ENCODE peak calls at places on chromosome 12, in six cellular contexts. R, V, F, E, O and H are unnamed samples.

GRCh38 chr12:6647083-6647604 is at the start of gene ACRBP:
- DNase-seq in E (peak; percentile 89), V (no peak), O (peak; percentile 73), F (no peak), R (peak; percentile 69), H (peak; percentile 87)

GRCh38 chr12:59078027-59078426 is 157.7 kb upstream of the LRIG3 start:
- DNase-seq in V (no peak), F (no peak), E (no peak), R (peak; percentile 13), O (no peak), H (no peak)

GRCh38 chr12:52245259-52245961 is 12.4 kb downstream of the KRT7 start:
- DNase-seq in O (no peak), R (no peak), V (no peak), E (no peak), F (no peak), H (no peak)

GRCh38 chr12:128853321-128854197 is at the start of gene GLT1D1:
- DNase-seq in F (no peak), R (peak; percentile 22), V (no peak), O (no peak), E (no peak), H (no peak)

GRCh38 chr12:40224439-40225291 is at the start of gene LRRK2:
- DNase-seq in E (peak; percentile 95), O (peak; percentile 91), R (peak; percentile 83), F (peak; percentile 1), V (peak; percentile 24), H (peak; percentile 96)

GRCh38 chr12:26122681-26123481 is 2.0 kb downstream of the BHLHE41 start:
- DNase-seq in V (no peak), F (peak; percentile 74), R (peak; percentile 62), O (peak; percentile 81), E (peak; percentile 59), H (peak; percentile 79)

GRCh38 chr12:11085419-11085818 is 6.7 kb downstream of the TAS2R43 start:
- DNase-seq in F (no peak), V (no peak), O (no peak), E (no peak), R (no peak), H (no peak)

GRCh38 chr12:111826982-111827381 is 15.0 kb upstream of the MAPKAPK5 start:
- DNase-seq in R (no peak), E (no peak), F (no peak), V (no peak), O (no peak), H (no peak)

GRCh38 chr12:23197266-23197665 is 572.3 kb downstream of the ETNK1 start:
- DNase-seq in E (no peak), F (peak; percentile 12), R (no peak), O (no peak), V (no peak), H (no peak)

GRCh38 chr12:10998204-10998603 is at the start of gene TAS2R20:
- DNase-seq in F (no peak), O (no peak), R (no peak), V (no peak), E (no peak), H (no peak)

GRCh38 chr12:114194066-114194465 is 211.9 kb downstream of the TBX5 start:
- DNase-seq in E (no peak), F (no peak), R (no peak), O (no peak), V (no peak), H (no peak)

GRCh38 chr12:31687101-31687527 is 27.6 kb downstream of the ETFBKMT start:
- DNase-seq in O (no peak), R (no peak), F (no peak), V (no peak), E (peak; percentile 53), H (no peak)

GRCh38 chr12:109951136-109951535 is 45.0 kb downstream of the GIT2 start:
- DNase-seq in O (peak; percentile 84), F (peak; percentile 83), R (no peak), V (no peak), E (no peak), H (no peak)

GRCh38 chr12:116564080-116564479 is 4.9 kb downstream of the MAP1LC3B2 start:
- DNase-seq in V (no peak), F (no peak), E (no peak), R (no peak), O (no peak), H (no peak)

GRCh38 chr12:42076976-42077375 is 67.7 kb downstream of the GXYLT1 start:
- DNase-seq in V (no peak), O (no peak), F (no peak), E (no peak), R (no peak), H (no peak)

GRCh38 chr12:30806989-30807694 is 52.4 kb upstream of the CAPRIN2 start:
- DNase-seq in O (peak; percentile 88), R (peak; percentile 67), F (peak; percentile 68), V (peak; percentile 31), E (no peak), H (no peak)

GRCh38 chr12:6792522-6793201 is 3.3 kb downstream of the CD4 start:
- DNase-seq in E (peak; percentile 71), R (no peak), F (no peak), O (peak; percentile 3), V (peak; percentile 63), H (no peak)

GRCh38 chr12:124621296-124621660 is 53.9 kb upstream of the NCOR2 start:
- DNase-seq in F (no peak), V (no peak), O (no peak), R (peak; percentile 41), E (peak; percentile 87), H (peak; percentile 88)

GRCh38 chr12:81598205-81598604 is 160.9 kb downstream of the PPFIA2 start:
- DNase-seq in E (no peak), F (no peak), R (no peak), O (peak; percentile 4), V (no peak), H (no peak)

GRCh38 chr12:77736219-77736965 is 94.3 kb upstream of the NAV3 start:
- DNase-seq in E (no peak), R (no peak), F (no peak), V (no peak), O (no peak), H (no peak)

GRCh38 chr12:67692135-67692534 is 43.6 kb downstream of the DYRK2 start:
- DNase-seq in E (no peak), V (no peak), F (no peak), O (no peak), R (no peak), H (no peak)

GRCh38 chr12:21989819-21990412 is 48.7 kb upstream of the ABCC9 start:
- DNase-seq in O (peak; percentile 79), E (no peak), V (no peak), F (peak; percentile 36), R (peak; percentile 37), H (no peak)

GRCh38 chr12:25816637-25817036 is 141.8 kb upstream of the RASSF8 start:
- DNase-seq in E (no peak), V (no peak), R (no peak), F (no peak), O (no peak), H (no peak)

GRCh38 chr12:49131973-49132461 is 822 bp upstream of the TUBA1B start:
- DNase-seq in F (no peak), E (no peak), O (peak; percentile 76), V (no peak), R (peak; percentile 18), H (no peak)

GRCh38 chr12:11877102-11877826 is 193.5 kb upstream of the BCL2L14 start:
- DNase-seq in E (no peak), F (no peak), O (no peak), V (no peak), R (no peak), H (no peak)

GRCh38 chr12:63070709-63071108 is 80.3 kb downstream of the AVPR1A start:
- DNase-seq in F (peak; percentile 17), V (no peak), R (no peak), E (no peak), O (no peak), H (no peak)

GRCh38 chr12:93741741-93742085 is 64.5 kb downstream of the CRADD start:
- DNase-seq in V (no peak), R (peak; percentile 32), O (peak; percentile 51), F (no peak), E (no peak), H (no peak)

GRCh38 chr12:89497005-89497404 is 27.6 kb downstream of the GALNT4 start:
- DNase-seq in F (no peak), O (no peak), V (no peak), R (peak; percentile 62), E (no peak), H (no peak)

GRCh38 chr12:75766263-75767160 is 255.1 kb upstream of the KRR1 start:
- DNase-seq in R (no peak), F (peak; percentile 38), V (no peak), E (no peak), O (peak; percentile 53), H (no peak)

GRCh38 chr12:57629897-57630471 is 3.0 kb downstream of the B4GALNT1 start:
- DNase-seq in V (no peak), R (no peak), O (no peak), E (no peak), F (no peak), H (no peak)

GRCh38 chr12:57632369-57632897 is 568 bp downstream of the B4GALNT1 start:
- DNase-seq in R (peak; percentile 7), V (peak; percentile 17), E (no peak), F (no peak), O (peak; percentile 56), H (no peak)

GRCh38 chr12:57632898-57633825 is at the start of gene B4GALNT1:
- DNase-seq in V (peak; percentile 67), E (peak; percentile 71), R (peak; percentile 80), O (peak; percentile 89), F (no peak), H (peak; percentile 81)

GRCh38 chr12:57630891-57631433 is 2.0 kb downstream of the B4GALNT1 start:
- DNase-seq in R (no peak), V (no peak), O (no peak), F (no peak), E (no peak), H (no peak)

GRCh38 chr12:57631566-57632368 is 1.2 kb downstream of the B4GALNT1 start:
- DNase-seq in F (no peak), O (peak; percentile 21), R (peak; percentile 8), E (no peak), V (no peak), H (no peak)
- H3K27me3 ChIP-seq in F (peaks cover 15% of the 10 kb centered on the region), O (peaks cover 41% of the 10 kb centered on the region), R (peaks cover 88% of the 10 kb centered on the region), E (peaks cover 71% of the 10 kb centered on the region), V (peaks cover 27% of the 10 kb centered on the region), H (peaks cover 74% of the 10 kb centered on the region)

GRCh38 chr12:54038760-54039414 is 6.0 kb downstream of the HOXC5 start:
- DNase-seq in E (no peak), F (no peak), V (no peak), R (no peak), O (no peak), H (no peak)
- H3K27me3 ChIP-seq in E (peaks cover 89% of the 10 kb centered on the region), F (peaks cover 75% of the 10 kb centered on the region), V (peaks cover 47% of the 10 kb centered on the region), R (peaks cover 81% of the 10 kb centered on the region), O (no peaks in the 10 kb centered on the region), H (peaks cover 89% of the 10 kb centered on the region)

GRCh38 chr12:1525858-1526257 is 68.5 kb downstream of the FBXL14 start:
- DNase-seq in F (no peak), V (no peak), R (no peak), E (no peak), O (no peak), H (no peak)
- H3K27me3 ChIP-seq in F (no peaks in the 10 kb centered on the region), V (peaks cover 24% of the 10 kb centered on the region), R (peaks cover 26% of the 10 kb centered on the region), E (peaks cover 21% of the 10 kb centered on the region), O (no peaks in the 10 kb centered on the region), H (peaks cover 10% of the 10 kb centered on the region)

DNA sequence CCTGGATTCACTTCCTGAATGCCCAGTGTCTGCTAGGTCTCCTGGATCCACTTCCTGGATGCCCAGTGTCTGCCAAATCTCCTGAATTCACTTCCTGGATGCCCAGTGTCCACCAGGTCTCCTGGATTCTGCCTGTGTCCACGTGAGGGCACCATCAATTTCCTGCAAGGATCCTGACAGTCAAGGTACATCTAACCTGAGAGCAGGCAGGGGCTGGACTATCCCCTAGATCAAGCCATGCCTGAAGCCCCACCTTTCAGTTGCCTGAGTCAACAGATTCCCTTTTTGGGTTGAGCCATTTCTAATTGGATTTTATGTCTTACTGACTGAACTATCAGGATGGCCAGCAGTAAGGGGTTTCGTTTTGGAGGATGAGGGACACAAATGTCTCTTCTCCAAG is 49.5 kb downstream of the GALNT9 start:
- DNase-seq in O (no peak), R (no peak), F (no peak), V (no peak), E (peak; percentile 2), H (no peak)
- H3K27me3 ChIP-seq in O (peaks cover 86% of the 10 kb centered on the region), R (peaks cover 14% of the 10 kb centered on the region), F (peaks cover 54% of the 10 kb centered on the region), V (peaks cover 18% of the 10 kb centered on the region), E (peaks cover 77% of the 10 kb centered on the region), H (peaks cover 49% of the 10 kb centered on the region)